ENCODE peak calls at places on chromosomes 6 and 20, in eight cellular contexts. One of them, this sample, is unnamed.

GRCh38 chr6:132401120-132401940 is at the start of gene MOXD1:
- DNase-seq in NCI-H2081: peak; percentile 25
- DNase-seq in T47D: no peak
- DNase-seq in iPS-NIHi11: peak; percentile 85
- DNase-seq in body of pancreas: peak; percentile 34
- DNase-seq in activated T-helper 1 cell treated with anti-CD3 and anti-CD28 coated beads, Interleukin-12 subunit alpha, Interleukin-12 subunit beta, Interleukin-2, Interleukin-4 antibody, amounts not matched to agents 30 ng/mL and 10 ng/mL and 1 ng/mL, durations not matched to agents 14 hours and 24 hours and 36 hours: no peak
- DNase-seq in heart right ventricle: peak; percentile 41
- DNase-seq in effector CD4-positive, alpha-beta T cell: no peak
- DNase-seq in this sample: peak; percentile 18

GRCh38 chr6:7332090-7332745 is 19.2 kb upstream of the SSR1 start:
- DNase-seq in NCI-H2081: no peak
- DNase-seq in T47D: no peak
- DNase-seq in iPS-NIHi11: no peak
- DNase-seq in body of pancreas: no peak
- DNase-seq in activated T-helper 1 cell treated with anti-CD3 and anti-CD28 coated beads, Interleukin-12 subunit alpha, Interleukin-12 subunit beta, Interleukin-2, Interleukin-4 antibody, amounts not matched to agents 30 ng/mL and 10 ng/mL and 1 ng/mL, durations not matched to agents 14 hours and 24 hours and 36 hours: no peak
- DNase-seq in heart right ventricle: no peak
- DNase-seq in effector CD4-positive, alpha-beta T cell: no peak
- DNase-seq in this sample: no peak

GRCh38 chr6:158703840-158704822 is 54.3 kb downstream of the SYTL3 start:
- DNase-seq in NCI-H2081: peak; percentile 56
- DNase-seq in T47D: peak; percentile 67
- DNase-seq in iPS-NIHi11: peak; percentile 96
- DNase-seq in body of pancreas: peak; percentile 84
- DNase-seq in activated T-helper 1 cell treated with anti-CD3 and anti-CD28 coated beads, Interleukin-12 subunit alpha, Interleukin-12 subunit beta, Interleukin-2, Interleukin-4 antibody, amounts not matched to agents 30 ng/mL and 10 ng/mL and 1 ng/mL, durations not matched to agents 14 hours and 24 hours and 36 hours: peak; percentile 72
- DNase-seq in heart right ventricle: peak; percentile 89
- DNase-seq in effector CD4-positive, alpha-beta T cell: peak; percentile 71
- DNase-seq in this sample: peak; percentile 64

GRCh38 chr6:8361259-8361658 is 74.1 kb downstream of the SLC35B3 start:
- DNase-seq in NCI-H2081: no peak
- DNase-seq in T47D: no peak
- DNase-seq in iPS-NIHi11: no peak
- DNase-seq in body of pancreas: no peak
- DNase-seq in activated T-helper 1 cell treated with anti-CD3 and anti-CD28 coated beads, Interleukin-12 subunit alpha, Interleukin-12 subunit beta, Interleukin-2, Interleukin-4 antibody, amounts not matched to agents 30 ng/mL and 10 ng/mL and 1 ng/mL, durations not matched to agents 14 hours and 24 hours and 36 hours: no peak
- DNase-seq in heart right ventricle: no peak
- DNase-seq in effector CD4-positive, alpha-beta T cell: no peak
- DNase-seq in this sample: no peak

GRCh38 chr20:9241232-9241692 is 172.4 kb downstream of the PLCB4 start:
- DNase-seq in NCI-H2081: peak; percentile 64
- DNase-seq in T47D: peak; percentile 25
- DNase-seq in iPS-NIHi11: no peak
- DNase-seq in body of pancreas: no peak
- DNase-seq in activated T-helper 1 cell treated with anti-CD3 and anti-CD28 coated beads, Interleukin-12 subunit alpha, Interleukin-12 subunit beta, Interleukin-2, Interleukin-4 antibody, amounts not matched to agents 30 ng/mL and 10 ng/mL and 1 ng/mL, durations not matched to agents 14 hours and 24 hours and 36 hours: no peak
- DNase-seq in heart right ventricle: no peak
- DNase-seq in effector CD4-positive, alpha-beta T cell: no peak
- DNase-seq in this sample: peak; percentile 92

GRCh38 chr20:60262967-60263603 is 304.9 kb downstream of the CDH26 start:
- DNase-seq in NCI-H2081: no peak
- DNase-seq in T47D: peak; percentile 47
- DNase-seq in iPS-NIHi11: peak; percentile 82
- DNase-seq in body of pancreas: peak; percentile 30
- DNase-seq in activated T-helper 1 cell treated with anti-CD3 and anti-CD28 coated beads, Interleukin-12 subunit alpha, Interleukin-12 subunit beta, Interleukin-2, Interleukin-4 antibody, amounts not matched to agents 30 ng/mL and 10 ng/mL and 1 ng/mL, durations not matched to agents 14 hours and 24 hours and 36 hours: peak; percentile 12
- DNase-seq in heart right ventricle: no peak
- DNase-seq in effector CD4-positive, alpha-beta T cell: peak; percentile 26
- DNase-seq in this sample: peak; percentile 23

GRCh38 chr20:25632940-25633790 is 9.4 kb upstream of the NANP start:
- DNase-seq in NCI-H2081: no peak
- DNase-seq in T47D: peak; percentile 6
- DNase-seq in iPS-NIHi11: no peak
- DNase-seq in body of pancreas: no peak
- DNase-seq in activated T-helper 1 cell treated with anti-CD3 and anti-CD28 coated beads, Interleukin-12 subunit alpha, Interleukin-12 subunit beta, Interleukin-2, Interleukin-4 antibody, amounts not matched to agents 30 ng/mL and 10 ng/mL and 1 ng/mL, durations not matched to agents 14 hours and 24 hours and 36 hours: no peak
- DNase-seq in heart right ventricle: no peak
- DNase-seq in effector CD4-positive, alpha-beta T cell: no peak
- DNase-seq in this sample: peak; percentile 37

GRCh38 chr20:37297066-37297736 is 7.7 kb downstream of the MANBAL start:
- DNase-seq in NCI-H2081: no peak
- DNase-seq in T47D: no peak
- DNase-seq in iPS-NIHi11: no peak
- DNase-seq in body of pancreas: no peak
- DNase-seq in activated T-helper 1 cell treated with anti-CD3 and anti-CD28 coated beads, Interleukin-12 subunit alpha, Interleukin-12 subunit beta, Interleukin-2, Interleukin-4 antibody, amounts not matched to agents 30 ng/mL and 10 ng/mL and 1 ng/mL, durations not matched to agents 14 hours and 24 hours and 36 hours: no peak
- DNase-seq in heart right ventricle: no peak
- DNase-seq in effector CD4-positive, alpha-beta T cell: no peak
- DNase-seq in this sample: peak; percentile 71

GRCh38 chr6:23494367-23494766 is 631.6 kb upstream of the NRSN1 start:
- DNase-seq in NCI-H2081: no peak
- DNase-seq in T47D: no peak
- DNase-seq in iPS-NIHi11: no peak
- DNase-seq in body of pancreas: no peak
- DNase-seq in activated T-helper 1 cell treated with anti-CD3 and anti-CD28 coated beads, Interleukin-12 subunit alpha, Interleukin-12 subunit beta, Interleukin-2, Interleukin-4 antibody, amounts not matched to agents 30 ng/mL and 10 ng/mL and 1 ng/mL, durations not matched to agents 14 hours and 24 hours and 36 hours: no peak
- DNase-seq in heart right ventricle: no peak
- DNase-seq in effector CD4-positive, alpha-beta T cell: no peak
- DNase-seq in this sample: no peak

GRCh38 chr20:37142708-37143107 is 36.4 kb upstream of the RPN2 start:
- DNase-seq in NCI-H2081: no peak
- DNase-seq in T47D: no peak
- DNase-seq in iPS-NIHi11: no peak
- DNase-seq in body of pancreas: no peak
- DNase-seq in activated T-helper 1 cell treated with anti-CD3 and anti-CD28 coated beads, Interleukin-12 subunit alpha, Interleukin-12 subunit beta, Interleukin-2, Interleukin-4 antibody, amounts not matched to agents 30 ng/mL and 10 ng/mL and 1 ng/mL, durations not matched to agents 14 hours and 24 hours and 36 hours: no peak
- DNase-seq in heart right ventricle: no peak
- DNase-seq in effector CD4-positive, alpha-beta T cell: no peak
- DNase-seq in this sample: peak; percentile 70

GRCh38 chr6:42692151-42692911 is 30.1 kb downstream of the PRPH2 start:
- DNase-seq in NCI-H2081: no peak
- DNase-seq in T47D: no peak
- DNase-seq in iPS-NIHi11: peak; percentile 33
- DNase-seq in body of pancreas: no peak
- DNase-seq in activated T-helper 1 cell treated with anti-CD3 and anti-CD28 coated beads, Interleukin-12 subunit alpha, Interleukin-12 subunit beta, Interleukin-2, Interleukin-4 antibody, amounts not matched to agents 30 ng/mL and 10 ng/mL and 1 ng/mL, durations not matched to agents 14 hours and 24 hours and 36 hours: no peak
- DNase-seq in heart right ventricle: no peak
- DNase-seq in effector CD4-positive, alpha-beta T cell: no peak
- DNase-seq in this sample: peak; percentile 85

GRCh38 chr20:58017237-58017969 is 211.1 kb downstream of the ANKRD60 start:
- DNase-seq in NCI-H2081: no peak
- DNase-seq in T47D: peak; percentile 50
- DNase-seq in iPS-NIHi11: no peak
- DNase-seq in body of pancreas: peak; percentile 69
- DNase-seq in activated T-helper 1 cell treated with anti-CD3 and anti-CD28 coated beads, Interleukin-12 subunit alpha, Interleukin-12 subunit beta, Interleukin-2, Interleukin-4 antibody, amounts not matched to agents 30 ng/mL and 10 ng/mL and 1 ng/mL, durations not matched to agents 14 hours and 24 hours and 36 hours: no peak
- DNase-seq in heart right ventricle: peak; percentile 26
- DNase-seq in effector CD4-positive, alpha-beta T cell: no peak
- DNase-seq in this sample: peak; percentile 93

GRCh38 chr6:115830895-115831294 is 229.8 kb downstream of the FRK start:
- DNase-seq in NCI-H2081: no peak
- DNase-seq in T47D: no peak
- DNase-seq in iPS-NIHi11: no peak
- DNase-seq in body of pancreas: no peak
- DNase-seq in activated T-helper 1 cell treated with anti-CD3 and anti-CD28 coated beads, Interleukin-12 subunit alpha, Interleukin-12 subunit beta, Interleukin-2, Interleukin-4 antibody, amounts not matched to agents 30 ng/mL and 10 ng/mL and 1 ng/mL, durations not matched to agents 14 hours and 24 hours and 36 hours: no peak
- DNase-seq in heart right ventricle: no peak
- DNase-seq in effector CD4-positive, alpha-beta T cell: no peak
- DNase-seq in this sample: peak; percentile 67

GRCh38 chr6:85078071-85078470 is 313.7 kb upstream of the TBX18 start:
- DNase-seq in NCI-H2081: no peak
- DNase-seq in T47D: no peak
- DNase-seq in iPS-NIHi11: no peak
- DNase-seq in body of pancreas: no peak
- DNase-seq in activated T-helper 1 cell treated with anti-CD3 and anti-CD28 coated beads, Interleukin-12 subunit alpha, Interleukin-12 subunit beta, Interleukin-2, Interleukin-4 antibody, amounts not matched to agents 30 ng/mL and 10 ng/mL and 1 ng/mL, durations not matched to agents 14 hours and 24 hours and 36 hours: no peak
- DNase-seq in heart right ventricle: no peak
- DNase-seq in effector CD4-positive, alpha-beta T cell: no peak
- DNase-seq in this sample: peak; percentile 93

GRCh38 chr6:2579789-2580570 is 170.7 kb downstream of the MYLK4 start:
- DNase-seq in NCI-H2081: no peak
- DNase-seq in T47D: no peak
- DNase-seq in iPS-NIHi11: peak; percentile 2
- DNase-seq in body of pancreas: no peak
- DNase-seq in activated T-helper 1 cell treated with anti-CD3 and anti-CD28 coated beads, Interleukin-12 subunit alpha, Interleukin-12 subunit beta, Interleukin-2, Interleukin-4 antibody, amounts not matched to agents 30 ng/mL and 10 ng/mL and 1 ng/mL, durations not matched to agents 14 hours and 24 hours and 36 hours: no peak
- DNase-seq in heart right ventricle: no peak
- DNase-seq in effector CD4-positive, alpha-beta T cell: no peak
- DNase-seq in this sample: no peak

GRCh38 chr6:2851727-2852513 is 10.3 kb upstream of the SERPINB1 start:
- DNase-seq in NCI-H2081: no peak
- DNase-seq in T47D: no peak
- DNase-seq in iPS-NIHi11: no peak
- DNase-seq in body of pancreas: no peak
- DNase-seq in activated T-helper 1 cell treated with anti-CD3 and anti-CD28 coated beads, Interleukin-12 subunit alpha, Interleukin-12 subunit beta, Interleukin-2, Interleukin-4 antibody, amounts not matched to agents 30 ng/mL and 10 ng/mL and 1 ng/mL, durations not matched to agents 14 hours and 24 hours and 36 hours: no peak
- DNase-seq in heart right ventricle: no peak
- DNase-seq in effector CD4-positive, alpha-beta T cell: no peak
- DNase-seq in this sample: no peak

GRCh38 chr20:33518071-33518470 is 28.2 kb downstream of the CBFA2T2 start:
- DNase-seq in NCI-H2081: no peak
- DNase-seq in T47D: no peak
- DNase-seq in iPS-NIHi11: no peak
- DNase-seq in body of pancreas: no peak
- DNase-seq in activated T-helper 1 cell treated with anti-CD3 and anti-CD28 coated beads, Interleukin-12 subunit alpha, Interleukin-12 subunit beta, Interleukin-2, Interleukin-4 antibody, amounts not matched to agents 30 ng/mL and 10 ng/mL and 1 ng/mL, durations not matched to agents 14 hours and 24 hours and 36 hours: no peak
- DNase-seq in heart right ventricle: no peak
- DNase-seq in effector CD4-positive, alpha-beta T cell: no peak
- DNase-seq in this sample: peak; percentile 90

GRCh38 chr6:169115632-169116031 is 138.0 kb downstream of the THBS2 start:
- DNase-seq in NCI-H2081: no peak
- DNase-seq in T47D: no peak
- DNase-seq in iPS-NIHi11: no peak
- DNase-seq in body of pancreas: no peak
- DNase-seq in activated T-helper 1 cell treated with anti-CD3 and anti-CD28 coated beads, Interleukin-12 subunit alpha, Interleukin-12 subunit beta, Interleukin-2, Interleukin-4 antibody, amounts not matched to agents 30 ng/mL and 10 ng/mL and 1 ng/mL, durations not matched to agents 14 hours and 24 hours and 36 hours: no peak
- DNase-seq in heart right ventricle: no peak
- DNase-seq in effector CD4-positive, alpha-beta T cell: no peak
- DNase-seq in this sample: no peak

GRCh38 chr6:101588343-101588742 is 194.8 kb downstream of the GRIK2 start:
- DNase-seq in NCI-H2081: no peak
- DNase-seq in T47D: no peak
- DNase-seq in iPS-NIHi11: no peak
- DNase-seq in body of pancreas: no peak
- DNase-seq in activated T-helper 1 cell treated with anti-CD3 and anti-CD28 coated beads, Interleukin-12 subunit alpha, Interleukin-12 subunit beta, Interleukin-2, Interleukin-4 antibody, amounts not matched to agents 30 ng/mL and 10 ng/mL and 1 ng/mL, durations not matched to agents 14 hours and 24 hours and 36 hours: no peak
- DNase-seq in heart right ventricle: no peak
- DNase-seq in effector CD4-positive, alpha-beta T cell: no peak
- DNase-seq in this sample: no peak

GRCh38 chr6:113854531-113855499 is 2.3 kb upstream of the MARCKS start:
- DNase-seq in NCI-H2081: peak; percentile 86
- DNase-seq in T47D: no peak
- DNase-seq in iPS-NIHi11: peak; percentile 78
- DNase-seq in body of pancreas: peak; percentile 85
- DNase-seq in activated T-helper 1 cell treated with anti-CD3 and anti-CD28 coated beads, Interleukin-12 subunit alpha, Interleukin-12 subunit beta, Interleukin-2, Interleukin-4 antibody, amounts not matched to agents 30 ng/mL and 10 ng/mL and 1 ng/mL, durations not matched to agents 14 hours and 24 hours and 36 hours: no peak
- DNase-seq in heart right ventricle: peak; percentile 79
- DNase-seq in effector CD4-positive, alpha-beta T cell: no peak
- DNase-seq in this sample: peak; percentile 70

GRCh38 chr6:109008951-109009760 is 85.5 kb downstream of the SESN1 start:
- DNase-seq in NCI-H2081: peak; percentile 78
- DNase-seq in T47D: peak; percentile 87
- DNase-seq in iPS-NIHi11: peak; percentile 96
- DNase-seq in body of pancreas: peak; percentile 96
- DNase-seq in activated T-helper 1 cell treated with anti-CD3 and anti-CD28 coated beads, Interleukin-12 subunit alpha, Interleukin-12 subunit beta, Interleukin-2, Interleukin-4 antibody, amounts not matched to agents 30 ng/mL and 10 ng/mL and 1 ng/mL, durations not matched to agents 14 hours and 24 hours and 36 hours: peak; percentile 87
- DNase-seq in heart right ventricle: peak; percentile 96
- DNase-seq in effector CD4-positive, alpha-beta T cell: peak; percentile 91
- DNase-seq in this sample: peak; percentile 63

GRCh38 chr6:152531659-152532058 is 105.5 kb downstream of the SYNE1 start:
- DNase-seq in NCI-H2081: no peak
- DNase-seq in T47D: no peak
- DNase-seq in iPS-NIHi11: no peak
- DNase-seq in body of pancreas: no peak
- DNase-seq in activated T-helper 1 cell treated with anti-CD3 and anti-CD28 coated beads, Interleukin-12 subunit alpha, Interleukin-12 subunit beta, Interleukin-2, Interleukin-4 antibody, amounts not matched to agents 30 ng/mL and 10 ng/mL and 1 ng/mL, durations not matched to agents 14 hours and 24 hours and 36 hours: no peak
- DNase-seq in heart right ventricle: no peak
- DNase-seq in effector CD4-positive, alpha-beta T cell: no peak
- DNase-seq in this sample: no peak

GRCh38 chr6:170081556-170081955 is 209.3 kb downstream of the DLL1 start:
- DNase-seq in NCI-H2081: no peak
- DNase-seq in T47D: no peak
- DNase-seq in iPS-NIHi11: no peak
- DNase-seq in body of pancreas: no peak
- DNase-seq in activated T-helper 1 cell treated with anti-CD3 and anti-CD28 coated beads, Interleukin-12 subunit alpha, Interleukin-12 subunit beta, Interleukin-2, Interleukin-4 antibody, amounts not matched to agents 30 ng/mL and 10 ng/mL and 1 ng/mL, durations not matched to agents 14 hours and 24 hours and 36 hours: no peak
- DNase-seq in heart right ventricle: no peak
- DNase-seq in effector CD4-positive, alpha-beta T cell: no peak
- DNase-seq in this sample: no peak

GRCh38 chr6:29953706-29954105 is 11.4 kb downstream of the HLA-A start:
- DNase-seq in NCI-H2081: no peak
- DNase-seq in T47D: no peak
- DNase-seq in iPS-NIHi11: no peak
- DNase-seq in body of pancreas: no peak
- DNase-seq in activated T-helper 1 cell treated with anti-CD3 and anti-CD28 coated beads, Interleukin-12 subunit alpha, Interleukin-12 subunit beta, Interleukin-2, Interleukin-4 antibody, amounts not matched to agents 30 ng/mL and 10 ng/mL and 1 ng/mL, durations not matched to agents 14 hours and 24 hours and 36 hours: no peak
- DNase-seq in heart right ventricle: no peak
- DNase-seq in effector CD4-positive, alpha-beta T cell: no peak
- DNase-seq in this sample: no peak

GRCh38 chr20:43015566-43015965 is 174.1 kb downstream of the PTPRT start:
- DNase-seq in NCI-H2081: no peak
- DNase-seq in T47D: no peak
- DNase-seq in iPS-NIHi11: no peak
- DNase-seq in body of pancreas: no peak
- DNase-seq in activated T-helper 1 cell treated with anti-CD3 and anti-CD28 coated beads, Interleukin-12 subunit alpha, Interleukin-12 subunit beta, Interleukin-2, Interleukin-4 antibody, amounts not matched to agents 30 ng/mL and 10 ng/mL and 1 ng/mL, durations not matched to agents 14 hours and 24 hours and 36 hours: no peak
- DNase-seq in heart right ventricle: no peak
- DNase-seq in effector CD4-positive, alpha-beta T cell: no peak
- DNase-seq in this sample: no peak

GRCh38 chr6:90079555-90080490 is 185.6 kb downstream of the GJA10 start:
- DNase-seq in NCI-H2081: no peak
- DNase-seq in T47D: no peak
- DNase-seq in iPS-NIHi11: no peak
- DNase-seq in body of pancreas: no peak
- DNase-seq in activated T-helper 1 cell treated with anti-CD3 and anti-CD28 coated beads, Interleukin-12 subunit alpha, Interleukin-12 subunit beta, Interleukin-2, Interleukin-4 antibody, amounts not matched to agents 30 ng/mL and 10 ng/mL and 1 ng/mL, durations not matched to agents 14 hours and 24 hours and 36 hours: no peak
- DNase-seq in heart right ventricle: no peak
- DNase-seq in effector CD4-positive, alpha-beta T cell: no peak
- DNase-seq in this sample: no peak

GRCh38 chr6:13848553-13849150 is 34.3 kb upstream of the MCUR1 start:
- DNase-seq in NCI-H2081: peak; percentile 81
- DNase-seq in T47D: peak; percentile 54
- DNase-seq in iPS-NIHi11: no peak
- DNase-seq in body of pancreas: no peak
- DNase-seq in activated T-helper 1 cell treated with anti-CD3 and anti-CD28 coated beads, Interleukin-12 subunit alpha, Interleukin-12 subunit beta, Interleukin-2, Interleukin-4 antibody, amounts not matched to agents 30 ng/mL and 10 ng/mL and 1 ng/mL, durations not matched to agents 14 hours and 24 hours and 36 hours: no peak
- DNase-seq in heart right ventricle: no peak
- DNase-seq in effector CD4-positive, alpha-beta T cell: no peak
- DNase-seq in this sample: no peak

This sample was measured in A172.